ENCODE peak calls at places on chromosomes 3 and 15, in six cellular contexts. One of them, this sample, is unnamed.

GRCh38 chr3:99013794-99014315 is 112.4 kb upstream of the DCBLD2 start:
- DNase-seq in stimulated activated CD4-positive, alpha-beta T cell treated with anti-CD3 and anti-CD28 coated beads, Interleukin-15, amount 100 ng/mL, for 48 hours: no peak
- DNase-seq in NB4: no peak
- DNase-seq in Right ventricle myocardium superior: no peak
- DNase-seq in endothelial cell: no peak
- DNase-seq in T-helper 2 cell: no peak
- DNase-seq in this sample: no peak

GRCh38 chr3:119034256-119035013 is at the start of gene IGSF11:
- DNase-seq in endothelial cell: peak
- DNase-seq in T-helper 2 cell: peak
- DNase-seq in NB4: peak
- DNase-seq in Right ventricle myocardium superior: peak
- DNase-seq in stimulated activated CD4-positive, alpha-beta T cell treated with anti-CD3 and anti-CD28 coated beads, Interleukin-15, amount 100 ng/mL, for 48 hours: peak
- DNase-seq in this sample: peak

GRCh38 chr3:174949523-174949922 is 90.4 kb downstream of the NAALADL2 start:
- DNase-seq in stimulated activated CD4-positive, alpha-beta T cell treated with anti-CD3 and anti-CD28 coated beads, Interleukin-15, amount 100 ng/mL, for 48 hours: no peak
- DNase-seq in NB4: no peak
- DNase-seq in Right ventricle myocardium superior: no peak
- DNase-seq in T-helper 2 cell: no peak
- DNase-seq in endothelial cell: no peak
- DNase-seq in this sample: no peak

GRCh38 chr3:151501171-151501790 is 40.4 kb upstream of the IGSF10 start:
- DNase-seq in Right ventricle myocardium superior: no peak
- DNase-seq in stimulated activated CD4-positive, alpha-beta T cell treated with anti-CD3 and anti-CD28 coated beads, Interleukin-15, amount 100 ng/mL, for 48 hours: no peak
- DNase-seq in endothelial cell: no peak
- DNase-seq in T-helper 2 cell: no peak
- DNase-seq in NB4: no peak
- DNase-seq in this sample: no peak

GRCh38 chr15:66644815-66645345 is 57.2 kb upstream of the SMAD6 start:
- DNase-seq in NB4: no peak
- DNase-seq in stimulated activated CD4-positive, alpha-beta T cell treated with anti-CD3 and anti-CD28 coated beads, Interleukin-15, amount 100 ng/mL, for 48 hours: no peak
- DNase-seq in Right ventricle myocardium superior: no peak
- DNase-seq in endothelial cell: no peak
- DNase-seq in T-helper 2 cell: no peak
- DNase-seq in this sample: no peak

GRCh38 chr3:107953707-107954106 is 137.1 kb downstream of the CD47 start:
- DNase-seq in T-helper 2 cell: no peak
- DNase-seq in stimulated activated CD4-positive, alpha-beta T cell treated with anti-CD3 and anti-CD28 coated beads, Interleukin-15, amount 100 ng/mL, for 48 hours: no peak
- DNase-seq in endothelial cell: no peak
- DNase-seq in NB4: peak
- DNase-seq in Right ventricle myocardium superior: no peak
- DNase-seq in this sample: no peak

GRCh38 chr3:153221748-153222162 is 59.7 kb downstream of the RAP2B start:
- DNase-seq in T-helper 2 cell: peak
- DNase-seq in Right ventricle myocardium superior: peak
- DNase-seq in NB4: peak
- DNase-seq in endothelial cell: peak
- DNase-seq in stimulated activated CD4-positive, alpha-beta T cell treated with anti-CD3 and anti-CD28 coated beads, Interleukin-15, amount 100 ng/mL, for 48 hours: peak
- DNase-seq in this sample: peak

GRCh38 chr15:76575177-76576078 is 238.9 kb downstream of the ISL2 start:
- DNase-seq in stimulated activated CD4-positive, alpha-beta T cell treated with anti-CD3 and anti-CD28 coated beads, Interleukin-15, amount 100 ng/mL, for 48 hours: no peak
- DNase-seq in T-helper 2 cell: no peak
- DNase-seq in endothelial cell: no peak
- DNase-seq in NB4: peak
- DNase-seq in Right ventricle myocardium superior: no peak
- DNase-seq in this sample: no peak

GRCh38 chr3:3744826-3745225 is 54.4 kb upstream of the LRRN1 start:
- DNase-seq in endothelial cell: no peak
- DNase-seq in Right ventricle myocardium superior: no peak
- DNase-seq in T-helper 2 cell: no peak
- DNase-seq in NB4: no peak
- DNase-seq in stimulated activated CD4-positive, alpha-beta T cell treated with anti-CD3 and anti-CD28 coated beads, Interleukin-15, amount 100 ng/mL, for 48 hours: no peak
- DNase-seq in this sample: no peak

GRCh38 chr3:14406762-14407161 is 4.4 kb downstream of the SLC6A6 start:
- DNase-seq in Right ventricle myocardium superior: no peak
- DNase-seq in stimulated activated CD4-positive, alpha-beta T cell treated with anti-CD3 and anti-CD28 coated beads, Interleukin-15, amount 100 ng/mL, for 48 hours: no peak
- DNase-seq in NB4: no peak
- DNase-seq in endothelial cell: no peak
- DNase-seq in T-helper 2 cell: no peak
- DNase-seq in this sample: no peak

GRCh38 chr3:45590256-45590655 is 4.3 kb upstream of the LIMD1 start:
- DNase-seq in T-helper 2 cell: no peak
- DNase-seq in stimulated activated CD4-positive, alpha-beta T cell treated with anti-CD3 and anti-CD28 coated beads, Interleukin-15, amount 100 ng/mL, for 48 hours: no peak
- DNase-seq in endothelial cell: no peak
- DNase-seq in NB4: no peak
- DNase-seq in Right ventricle myocardium superior: no peak
- DNase-seq in this sample: no peak

GRCh38 chr15:77542491-77543001 is 90.2 kb downstream of the LINGO1 start:
- DNase-seq in Right ventricle myocardium superior: no peak
- DNase-seq in endothelial cell: no peak
- DNase-seq in stimulated activated CD4-positive, alpha-beta T cell treated with anti-CD3 and anti-CD28 coated beads, Interleukin-15, amount 100 ng/mL, for 48 hours: no peak
- DNase-seq in T-helper 2 cell: no peak
- DNase-seq in NB4: no peak
- DNase-seq in this sample: no peak

GRCh38 chr3:100891033-100891432 is 102.2 kb downstream of the ABI3BP start:
- DNase-seq in endothelial cell: no peak
- DNase-seq in T-helper 2 cell: no peak
- DNase-seq in stimulated activated CD4-positive, alpha-beta T cell treated with anti-CD3 and anti-CD28 coated beads, Interleukin-15, amount 100 ng/mL, for 48 hours: no peak
- DNase-seq in NB4: no peak
- DNase-seq in Right ventricle myocardium superior: no peak
- DNase-seq in this sample: no peak

This sample was measured in central memory CD4-positive, alpha-beta T cell.